ENCODE peak calls at places on chromosomes 7 and 10, in seven cellular contexts. A is T-cell; K is NCI-H748 treated with DMSO at 0.1 percent for 48 hours; G is aorta; R is activated CD4-positive, CD25-positive, alpha-beta regulatory T cell; I is lower leg skin; F is fibroblast of pulmonary artery. N is an unnamed sample.

GRCh38 chr10:44965104-44965503 is 5.5 kb downstream of the RASSF4 start:
- DNase-seq in R (no peak), K (no peak), A (no peak), F (no peak), I (peak), G (no peak), N (no peak)

GRCh38 chr7:149854611-149855367 is 16.6 kb downstream of the ZNF862 start:
- DNase-seq in G (no peak), I (no peak), R (no peak), F (peak), A (peak), K (peak), N (peak)

GRCh38 chr7:28572321-28573058 is 160.2 kb downstream of the CREB5 start:
- DNase-seq in F (no peak), K (peak), R (no peak), A (no peak), G (no peak), I (no peak), N (peak)

GRCh38 chr7:84104841-84105240 is 89.7 kb downstream of the SEMA3A start:
- DNase-seq in G (no peak), A (no peak), R (no peak), I (no peak), F (no peak), K (no peak), N (no peak)

GRCh38 chr7:48116043-48116442 is 27.0 kb downstream of the UPP1 start:
- DNase-seq in K (no peak), A (no peak), I (peak), F (no peak), G (no peak), R (no peak), N (no peak)

GRCh38 chr7:120054376-120055100 is 218.4 kb upstream of the KCND2 start:
- DNase-seq in R (no peak), F (no peak), A (no peak), G (no peak), K (no peak), I (no peak), N (no peak)

GRCh38 chr7:112236597-112236996 is 30.1 kb downstream of the ZNF277 start:
- DNase-seq in K (no peak), G (no peak), I (no peak), R (no peak), F (no peak), A (no peak), N (no peak)

GRCh38 chr7:142795339-142795863 is 24.6 kb downstream of the PRSS2 start:
- DNase-seq in A (peak), R (peak), F (no peak), I (peak), K (no peak), G (no peak), N (no peak)

GRCh38 chr10:104045151-104046089 is 40.3 kb downstream of the COL17A1 start:
- DNase-seq in G (peak), I (peak), K (no peak), A (no peak), F (peak), R (no peak), N (no peak)

GRCh38 chr10:61942997-61943457 is 41.5 kb downstream of the ARID5B start:
- DNase-seq in A (no peak), I (no peak), G (no peak), F (peak), K (no peak), R (no peak), N (no peak)

GRCh38 chr10:14879055-14879800 is 562 bp downstream of the SUV39H2 start:
- DNase-seq in G (no peak), K (no peak), A (no peak), I (peak), F (no peak), R (peak), N (no peak)

GRCh38 chr7:117640465-117640864 is 160.6 kb downstream of the CFTR start:
- DNase-seq in I (no peak), R (no peak), K (no peak), G (no peak), F (no peak), A (no peak), N (no peak)

GRCh38 chr7:81986745-81987470 is 217.1 kb upstream of the HGF start:
- DNase-seq in G (no peak), A (no peak), F (no peak), I (no peak), K (no peak), R (no peak), N (no peak)